ENCODE peak calls at places on chromosomes 5 and 9, in four cellular contexts. One of them, this sample, is unnamed.

GRCh38 chr9:20941177-20941690 is 90.2 kb downstream of the HACD4 start:
- DNase-seq in coronary artery: no peak
- DNase-seq in GM12865: peak; percentile 83
- DNase-seq in HFFc6: peak; percentile 54
- DNase-seq in this sample: no peak

GRCh38 chr9:78035369-78035993 is 3.9 kb upstream of the GNAQ start:
- DNase-seq in coronary artery: no peak
- DNase-seq in GM12865: peak; percentile 72
- DNase-seq in HFFc6: peak; percentile 76
- DNase-seq in this sample: no peak

GRCh38 chr5:43729846-43730478 is 127.0 kb downstream of the NNT start:
- DNase-seq in coronary artery: no peak
- DNase-seq in GM12865: peak; percentile 9
- DNase-seq in HFFc6: peak; percentile 25
- DNase-seq in this sample: no peak

GRCh38 chr9:113894166-113894565 is 18.1 kb downstream of the ZNF618 start:
- DNase-seq in coronary artery: no peak
- DNase-seq in GM12865: no peak
- DNase-seq in HFFc6: no peak
- DNase-seq in this sample: no peak

GRCh38 chr9:123358181-123358894 is 2.3 kb downstream of the CRB2 start:
- DNase-seq in coronary artery: no peak
- DNase-seq in GM12865: no peak
- DNase-seq in HFFc6: no peak
- DNase-seq in this sample: no peak

GRCh38 chr9:127175319-127175715 is 52.9 kb upstream of the ANGPTL2 start:
- DNase-seq in coronary artery: peak; percentile 52
- DNase-seq in GM12865: no peak
- DNase-seq in HFFc6: no peak
- DNase-seq in this sample: no peak

GRCh38 chr5:24222866-24223265 is 421.9 kb downstream of the CDH10 start:
- DNase-seq in coronary artery: no peak
- DNase-seq in GM12865: no peak
- DNase-seq in HFFc6: no peak
- DNase-seq in this sample: no peak

GRCh38 chr5:123545506-123545905 is 33.5 kb downstream of the CSNK1G3 start:
- DNase-seq in coronary artery: no peak
- DNase-seq in GM12865: no peak
- DNase-seq in HFFc6: peak; percentile 8
- DNase-seq in this sample: no peak

GRCh38 chr9:93090091-93090655 is 5.8 kb upstream of the CARD19 start:
- DNase-seq in coronary artery: peak; percentile 38
- DNase-seq in GM12865: no peak
- DNase-seq in HFFc6: no peak
- DNase-seq in this sample: no peak

GRCh38 chr5:116454417-116454927 is 120.2 kb downstream of the SEMA6A start:
- DNase-seq in coronary artery: no peak
- DNase-seq in GM12865: peak; percentile 77
- DNase-seq in HFFc6: peak; percentile 91
- DNase-seq in this sample: no peak

GRCh38 chr9:76218151-76218867 is 175.9 kb downstream of the RFK start:
- DNase-seq in coronary artery: no peak
- DNase-seq in GM12865: no peak
- DNase-seq in HFFc6: no peak
- DNase-seq in this sample: no peak

GRCh38 chr9:76219555-76220151 is 174.6 kb downstream of the RFK start:
- DNase-seq in coronary artery: no peak
- DNase-seq in GM12865: no peak
- DNase-seq in HFFc6: no peak
- DNase-seq in this sample: no peak

GRCh38 chr9:76218868-76219462 is 175.3 kb downstream of the RFK start:
- DNase-seq in coronary artery: no peak
- DNase-seq in GM12865: no peak
- DNase-seq in HFFc6: no peak
- DNase-seq in this sample: no peak

GRCh38 chr9:76223749-76224340 is 170.4 kb downstream of the RFK start:
- DNase-seq in coronary artery: no peak
- DNase-seq in GM12865: no peak
- DNase-seq in HFFc6: no peak
- DNase-seq in this sample: no peak

DNA sequence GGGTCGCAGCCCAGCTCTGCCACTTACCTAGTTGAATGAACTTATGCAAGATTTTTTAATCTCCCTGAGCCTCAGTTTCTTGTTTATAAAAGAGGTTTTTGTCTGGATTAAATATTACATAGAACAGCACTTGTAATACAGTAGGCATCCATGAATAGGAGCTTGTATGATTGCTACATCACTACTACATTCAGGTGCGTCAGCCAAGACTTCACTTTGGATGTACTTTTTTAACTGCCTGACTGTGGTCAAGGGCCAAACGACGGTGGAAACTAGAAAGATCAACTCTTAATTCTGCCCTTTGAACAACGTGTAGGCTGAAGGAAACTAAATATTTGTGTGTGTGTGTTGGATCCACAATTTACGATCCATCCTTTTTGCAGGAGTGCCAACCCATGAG is 172.8 kb downstream of the RFK start:
- DNase-seq in coronary artery: no peak
- DNase-seq in GM12865: no peak
- DNase-seq in HFFc6: no peak
- DNase-seq in this sample: no peak
- TF ChIP-seq CTCF in coronary artery: no peak
- TF ChIP-seq CTCF in GM12865: no peak
- TF ChIP-seq CTCF in HFFc6: no peak
- TF ChIP-seq CTCF in this sample: no peak

GRCh38 chr5:72584466-72584865 is 77.3 kb upstream of the ZNF366 start:
- DNase-seq in coronary artery: no peak
- DNase-seq in GM12865: peak; percentile 89
- DNase-seq in HFFc6: no peak
- DNase-seq in this sample: no peak
- TF ChIP-seq CTCF in coronary artery: no peak
- TF ChIP-seq CTCF in GM12865: peak; percentile 18
- TF ChIP-seq CTCF in HFFc6: no peak
- TF ChIP-seq CTCF in this sample: no peak

GRCh38 chr5:39074009-39074886 is at the start of gene RICTOR:
- DNase-seq in coronary artery: peak; percentile 93
- DNase-seq in GM12865: peak; percentile 94
- DNase-seq in HFFc6: peak; percentile 79
- DNase-seq in this sample: peak; percentile 92
- TF ChIP-seq CTCF in coronary artery: no peak
- TF ChIP-seq CTCF in GM12865: no peak
- TF ChIP-seq CTCF in HFFc6: no peak
- TF ChIP-seq CTCF in this sample: no peak

GRCh38 chr5:121144764-121145163 is 680.7 kb downstream of the PRR16 start:
- DNase-seq in coronary artery: no peak
- DNase-seq in GM12865: no peak
- DNase-seq in HFFc6: no peak
- DNase-seq in this sample: no peak
- TF ChIP-seq CTCF in coronary artery: no peak
- TF ChIP-seq CTCF in GM12865: no peak
- TF ChIP-seq CTCF in HFFc6: no peak
- TF ChIP-seq CTCF in this sample: no peak

GRCh38 chr9:119284118-119284517 is 85.1 kb downstream of the BRINP1 start:
- DNase-seq in coronary artery: no peak
- DNase-seq in GM12865: peak; percentile 2
- DNase-seq in HFFc6: no peak
- DNase-seq in this sample: no peak
- TF ChIP-seq CTCF in coronary artery: no peak
- TF ChIP-seq CTCF in GM12865: no peak
- TF ChIP-seq CTCF in HFFc6: no peak
- TF ChIP-seq CTCF in this sample: peak; percentile 60

GRCh38 chr5:140262221-140262620 is 40.7 kb downstream of the PFDN1 start:
- DNase-seq in coronary artery: no peak
- DNase-seq in GM12865: no peak
- DNase-seq in HFFc6: no peak
- DNase-seq in this sample: no peak

GRCh38 chr5:140262839-140263238 is 40.1 kb downstream of the PFDN1 start:
- DNase-seq in coronary artery: no peak
- DNase-seq in GM12865: no peak
- DNase-seq in HFFc6: no peak
- DNase-seq in this sample: no peak

GRCh38 chr5:140260089-140260656 is 42.7 kb downstream of the PFDN1 start:
- DNase-seq in coronary artery: no peak
- DNase-seq in GM12865: no peak
- DNase-seq in HFFc6: no peak
- DNase-seq in this sample: no peak

GRCh38 chr5:140259509-140259908 is 43.4 kb downstream of the PFDN1 start:
- DNase-seq in coronary artery: no peak
- DNase-seq in GM12865: no peak
- DNase-seq in HFFc6: no peak
- DNase-seq in this sample: no peak

GRCh38 chr5:140261403-140262171 is 41.3 kb downstream of the PFDN1 start:
- DNase-seq in coronary artery: peak; percentile 83
- DNase-seq in GM12865: no peak
- DNase-seq in HFFc6: peak; percentile 90
- DNase-seq in this sample: no peak
- TF ChIP-seq CTCF in coronary artery: no peak
- TF ChIP-seq CTCF in GM12865: no peak
- TF ChIP-seq CTCF in HFFc6: peak; percentile 47
- TF ChIP-seq CTCF in this sample: no peak

DNA sequence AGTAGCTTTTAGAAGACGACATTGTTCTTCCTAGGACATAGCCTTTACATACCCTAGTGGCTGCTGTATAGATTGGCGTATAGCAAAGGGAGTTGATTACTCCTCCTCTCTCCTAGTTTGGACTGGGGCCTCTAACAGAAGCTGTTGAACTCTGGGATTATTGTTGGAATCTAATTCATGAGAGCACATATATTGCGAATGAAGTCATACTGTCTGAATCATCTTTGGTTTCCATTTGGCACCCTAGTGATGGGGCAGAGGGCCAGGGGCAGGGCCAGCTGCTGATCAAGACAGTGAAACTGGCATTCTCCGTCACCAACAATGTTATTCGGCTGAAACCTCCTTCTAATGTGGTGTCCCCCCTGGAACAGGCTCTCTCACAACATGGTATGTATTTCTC is 40.3 kb downstream of the NUP188 start:
- DNase-seq in coronary artery: no peak
- DNase-seq in GM12865: no peak
- DNase-seq in HFFc6: peak; percentile 79
- DNase-seq in this sample: no peak
- TF ChIP-seq CTCF in coronary artery: no peak
- TF ChIP-seq CTCF in GM12865: no peak
- TF ChIP-seq CTCF in HFFc6: peak; percentile 29
- TF ChIP-seq CTCF in this sample: no peak

GRCh38 chr5:96661101-96661840 is 905 bp upstream of the CAST start:
- DNase-seq in coronary artery: no peak
- DNase-seq in GM12865: peak; percentile 74
- DNase-seq in HFFc6: peak; percentile 50
- DNase-seq in this sample: no peak

GRCh38 chr5:96664669-96665068 is 2.5 kb downstream of the CAST start:
- DNase-seq in coronary artery: no peak
- DNase-seq in GM12865: no peak
- DNase-seq in HFFc6: no peak
- DNase-seq in this sample: no peak

GRCh38 chr5:96661841-96662724 is at the start of gene CAST:
- DNase-seq in coronary artery: peak; percentile 99
- DNase-seq in GM12865: peak; percentile 95
- DNase-seq in HFFc6: peak; percentile 93
- DNase-seq in this sample: peak; percentile 81

GRCh38 chr5:96663608-96664007 is 1.4 kb downstream of the CAST start:
- DNase-seq in coronary artery: no peak
- DNase-seq in GM12865: no peak
- DNase-seq in HFFc6: no peak
- DNase-seq in this sample: no peak

GRCh38 chr5:96662725-96663513 is 743 bp downstream of the CAST start:
- DNase-seq in coronary artery: peak; percentile 98
- DNase-seq in GM12865: peak; percentile 90
- DNase-seq in HFFc6: peak; percentile 84
- DNase-seq in this sample: peak; percentile 82
- TF ChIP-seq CTCF in coronary artery: no peak
- TF ChIP-seq CTCF in GM12865: no peak
- TF ChIP-seq CTCF in HFFc6: no peak
- TF ChIP-seq CTCF in this sample: no peak

GRCh38 chr5:80483636-80484232 is 4.2 kb upstream of the FAM151B start:
- DNase-seq in coronary artery: no peak
- DNase-seq in GM12865: no peak
- DNase-seq in HFFc6: no peak
- DNase-seq in this sample: no peak

GRCh38 chr5:80492741-80493140 is 4.8 kb downstream of the FAM151B start:
- DNase-seq in coronary artery: no peak
- DNase-seq in GM12865: peak; percentile 13
- DNase-seq in HFFc6: no peak
- DNase-seq in this sample: no peak

GRCh38 chr5:80491296-80491695 is 3.4 kb downstream of the FAM151B start:
- DNase-seq in coronary artery: no peak
- DNase-seq in GM12865: no peak
- DNase-seq in HFFc6: no peak
- DNase-seq in this sample: no peak

GRCh38 chr5:80487444-80487828 is 464 bp upstream of the FAM151B start:
- DNase-seq in coronary artery: no peak
- DNase-seq in GM12865: no peak
- DNase-seq in HFFc6: no peak
- DNase-seq in this sample: no peak

GRCh38 chr5:80487829-80488708 is at the start of gene FAM151B:
- DNase-seq in coronary artery: peak; percentile 86
- DNase-seq in GM12865: peak; percentile 89
- DNase-seq in HFFc6: peak; percentile 90
- DNase-seq in this sample: peak; percentile 94
- TF ChIP-seq CTCF in coronary artery: no peak
- TF ChIP-seq CTCF in GM12865: no peak
- TF ChIP-seq CTCF in HFFc6: peak; percentile 49
- TF ChIP-seq CTCF in this sample: peak; percentile 12

This sample was measured in type B pancreatic cell.